ENCODE peak calls at places on chromosomes 16 and 17, in ten cellular contexts. U is cardiac muscle cell, S is lung, A is adrenal gland, R is left ventricle myocardium inferior, E is astrocyte of the cerebellum, J is HFF-Myc, Z is AG10803, V is left lung, H is astrocyte. F is an unnamed sample.
A peak's percentile ranks its signal among the peaks of the same experiment; 100 is the strongest.

GRCh38 chr17:73387746-73388577 is 76.2 kb upstream of the CDC42EP4 start:
- DNase-seq in Z (peak; percentile 74), J (no peak), A (no peak), V (peak; percentile 65), H (no peak), E (no peak), S (no peak), U (no peak), R (no peak), F (no peak)

GRCh38 chr16:63745456-63745855 is 1376.4 kb downstream of the CDH11 start:
- DNase-seq in J (no peak), E (no peak), H (peak; percentile 2), U (no peak), V (no peak), R (no peak), Z (no peak), S (no peak), A (no peak), F (no peak)

GRCh38 chr17:28041068-28041843 is 1.2 kb upstream of the NLK start:
- DNase-seq in A (peak; percentile 100), E (peak; percentile 99), H (peak; percentile 99), Z (peak; percentile 100), U (peak; percentile 99), J (peak; percentile 99), V (peak; percentile 99), R (peak; percentile 100), S (peak; percentile 100), F (peak; percentile 99)

GRCh38 chr16:9047689-9048301 is 43.6 kb upstream of the HAPSTR1 start:
- DNase-seq in R (peak; percentile 85), H (peak; percentile 98), U (peak; percentile 47), Z (peak; percentile 100), S (peak; percentile 83), E (peak; percentile 99), V (peak; percentile 86), J (peak; percentile 99), A (peak; percentile 99), F (peak; percentile 57)

GRCh38 chr16:51095114-51095872 is 55.8 kb downstream of the SALL1 start:
- DNase-seq in Z (no peak), S (no peak), A (no peak), R (no peak), E (no peak), U (no peak), H (no peak), J (no peak), V (no peak), F (no peak)

GRCh38 chr17:67127925-67128324 is 83.6 kb downstream of the CACNG1 start:
- DNase-seq in J (no peak), E (no peak), A (no peak), H (no peak), S (no peak), V (no peak), U (no peak), R (no peak), Z (no peak), F (no peak)

GRCh38 chr16:2252806-2253148 is 1.4 kb upstream of the ECI1 start:
- DNase-seq in Z (no peak), V (no peak), H (no peak), E (no peak), A (no peak), R (no peak), U (no peak), S (no peak), J (no peak), F (no peak)

GRCh38 chr17:68389041-68389440 is 68.3 kb downstream of the WIPI1 start:
- DNase-seq in R (no peak), J (no peak), Z (no peak), A (no peak), U (no peak), H (no peak), E (no peak), S (no peak), V (no peak), F (no peak)

GRCh38 chr16:4468972-4469371 is 5.5 kb downstream of the NMRAL1 start:
- DNase-seq in R (no peak), S (no peak), E (no peak), U (no peak), H (no peak), A (no peak), V (no peak), J (no peak), Z (no peak), F (no peak)

GRCh38 chr17:39621523-39622379 is 5.0 kb upstream of the PPP1R1B start:
- DNase-seq in Z (peak; percentile 65), S (peak; percentile 89), U (peak; percentile 90), V (peak; percentile 96), A (peak; percentile 76), J (peak; percentile 56), H (peak; percentile 31), R (peak; percentile 85), E (peak; percentile 48), F (peak; percentile 93)

GRCh38 chr17:50892101-50892776 is 26.1 kb upstream of the TOB1 start:
- DNase-seq in V (no peak), A (no peak), R (no peak), U (no peak), J (no peak), H (peak; percentile 31), E (no peak), Z (no peak), S (no peak), F (no peak)

GRCh38 chr16:89655062-89655643 is 2.4 kb downstream of the CHMP1A start:
- DNase-seq in A (no peak), S (no peak), R (no peak), J (no peak), U (no peak), Z (no peak), E (no peak), V (no peak), H (no peak), F (no peak)

GRCh38 chr16:78925071-78925714 is 675.3 kb downstream of the MAF start:
- DNase-seq in R (peak; percentile 19), U (peak; percentile 23), E (no peak), H (no peak), V (no peak), Z (no peak), S (no peak), J (no peak), A (peak; percentile 37), F (no peak)

GRCh38 chr17:73976676-73977521 is 226.6 kb upstream of the RPL38 start:
- DNase-seq in H (peak; percentile 67), U (no peak), A (no peak), S (no peak), E (peak; percentile 22), J (no peak), V (no peak), R (no peak), Z (peak; percentile 15), F (no peak)

GRCh38 chr17:49456172-49456965 is 38.7 kb upstream of the NGFR start:
- DNase-seq in R (no peak), U (no peak), Z (peak; percentile 91), S (no peak), J (peak; percentile 80), V (no peak), H (peak; percentile 85), A (no peak), E (peak; percentile 38), F (no peak)

GRCh38 chr16:68406458-68407041 is 41.8 kb downstream of the SMPD3 start:
- DNase-seq in H (peak; percentile 42), V (no peak), Z (peak; percentile 60), J (no peak), A (no peak), E (no peak), U (no peak), R (no peak), S (no peak), F (peak; percentile 23)

GRCh38 chr16:30494709-30495108 is 22.2 kb downstream of the ITGAL start:
- DNase-seq in E (no peak), V (no peak), U (no peak), S (no peak), Z (no peak), J (no peak), R (no peak), H (no peak), A (no peak), F (no peak)

GRCh38 chr16:75385507-75386152 is 47.7 kb downstream of the CFDP1 start:
- DNase-seq in H (peak; percentile 73), A (no peak), J (peak; percentile 69), V (no peak), E (peak; percentile 92), R (no peak), U (peak; percentile 80), Z (peak; percentile 90), S (no peak), F (no peak)

DNA sequence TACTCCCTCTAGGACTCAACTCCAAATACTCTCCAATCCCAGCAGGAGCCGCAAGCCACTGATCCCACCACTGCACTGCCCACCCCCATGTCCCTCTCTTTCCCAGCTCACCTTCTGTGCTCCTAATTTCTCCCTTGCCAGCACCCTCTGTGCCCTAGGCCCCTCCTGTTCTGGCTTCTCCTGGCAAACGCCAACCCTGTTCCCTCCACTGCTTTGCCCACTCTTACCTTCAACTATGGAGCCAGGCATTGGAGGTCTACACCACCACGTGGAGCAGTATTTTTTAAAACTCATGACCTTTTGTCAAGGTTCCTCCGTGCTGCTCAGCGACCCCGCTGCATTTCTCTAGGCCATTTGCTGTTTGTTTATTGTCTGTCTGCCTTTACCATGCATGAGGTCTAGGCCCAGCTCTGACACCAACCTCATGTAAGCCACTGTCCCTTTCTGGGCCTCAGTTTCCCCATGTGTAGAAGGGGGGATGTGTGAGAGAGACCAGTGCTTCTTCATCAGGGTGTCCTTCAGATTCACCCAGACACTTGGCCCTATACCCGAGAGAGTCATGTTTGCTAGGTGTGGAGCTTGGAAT is 4.6 kb downstream of the CCDC102A start:
- DNase-seq in R (no peak), H (no peak), Z (no peak), E (no peak), V (no peak), S (no peak), J (no peak), U (no peak), A (peak; percentile 7), F (peak; percentile 15)
- H3K4me3 ChIP-seq in R (no peak overlapping the region), H (no peak overlapping the region), Z (no peak overlapping the region), E (no peak overlapping the region), V (no peak overlapping the region), S (no peak overlapping the region), J (no peak overlapping the region), U (no peak overlapping the region), A (no peak overlapping the region), F (no peak overlapping the region)

GRCh38 chr17:83019376-83019775 is 60.0 kb upstream of the METRNL start:
- DNase-seq in E (no peak), H (no peak), R (no peak), Z (no peak), S (no peak), A (no peak), U (no peak), J (no peak), V (no peak), F (no peak)
- TF ChIP-seq CTCF in E (no peak), H (no peak), R (no peak), Z (no peak), S (no peak), A (no peak), U (no peak), J (no peak), V (no peak), F (no peak)

GRCh38 chr17:78045316-78045715 is 83.2 kb downstream of the TMC6 start:
- DNase-seq in Z (no peak), R (no peak), H (no peak), A (no peak), S (no peak), J (no peak), E (no peak), U (no peak), V (no peak), F (no peak)
- H3K4me3 ChIP-seq in Z (no peak overlapping the region), R (no peak overlapping the region), H (no peak overlapping the region), A (no peak overlapping the region), S (no peak overlapping the region), J (no peak overlapping the region), E (no peak overlapping the region), U (no peak overlapping the region), V (no peak overlapping the region), F (no peak overlapping the region)

GRCh38 chr17:56680676-56681075 is 87.2 kb downstream of the NOG start:
- DNase-seq in Z (no peak), E (peak; percentile 12), A (no peak), S (no peak), V (no peak), H (peak; percentile 39), U (no peak), J (no peak), R (no peak), F (no peak)
- TF ChIP-seq CTCF in Z (no peak), E (no peak), A (no peak), S (no peak), V (no peak), H (no peak), U (no peak), J (no peak), R (no peak), F (no peak)

F was measured in dorsolateral prefrontal cortex.